ENCODE peak calls at places on chromosomes 11 and 22, in five cellular contexts. One of them, this sample, is unnamed.

GRCh38 chr22:37801946-37802309 is 5.8 kb upstream of the GCAT start:
- DNase-seq in breast epithelium: no peak
- DNase-seq in fibroblast of mammary gland: no peak
- DNase-seq in naive thymus-derived CD4-positive, alpha-beta T cell: no peak
- DNase-seq in cardiac fibroblast: no peak
- DNase-seq in this sample: no peak

GRCh38 chr11:68506908-68507307 is 46.4 kb downstream of the PPP6R3 start:
- DNase-seq in cardiac fibroblast: no peak
- DNase-seq in breast epithelium: no peak
- DNase-seq in fibroblast of mammary gland: peak
- DNase-seq in naive thymus-derived CD4-positive, alpha-beta T cell: no peak
- DNase-seq in this sample: no peak

GRCh38 chr22:44304354-44304753 is 8.4 kb downstream of the SHISAL1 start:
- DNase-seq in fibroblast of mammary gland: peak
- DNase-seq in cardiac fibroblast: peak
- DNase-seq in naive thymus-derived CD4-positive, alpha-beta T cell: no peak
- DNase-seq in breast epithelium: no peak
- DNase-seq in this sample: no peak

GRCh38 chr22:46803031-46803880 is 40.8 kb downstream of the TBC1D22A start:
- DNase-seq in breast epithelium: peak
- DNase-seq in naive thymus-derived CD4-positive, alpha-beta T cell: peak
- DNase-seq in fibroblast of mammary gland: peak
- DNase-seq in cardiac fibroblast: peak
- DNase-seq in this sample: no peak

GRCh38 chr22:44550666-44551491 is 52.8 kb upstream of the RTL6 start:
- DNase-seq in fibroblast of mammary gland: peak
- DNase-seq in cardiac fibroblast: peak
- DNase-seq in breast epithelium: no peak
- DNase-seq in naive thymus-derived CD4-positive, alpha-beta T cell: no peak
- DNase-seq in this sample: no peak

GRCh38 chr11:130699561-130699960 is 216.7 kb downstream of the SNX19 start:
- DNase-seq in breast epithelium: no peak
- DNase-seq in cardiac fibroblast: no peak
- DNase-seq in fibroblast of mammary gland: no peak
- DNase-seq in naive thymus-derived CD4-positive, alpha-beta T cell: no peak
- DNase-seq in this sample: no peak

GRCh38 chr22:37043828-37044538 is 7.6 kb upstream of the KCTD17 start:
- DNase-seq in cardiac fibroblast: peak
- DNase-seq in breast epithelium: peak
- DNase-seq in fibroblast of mammary gland: peak
- DNase-seq in naive thymus-derived CD4-positive, alpha-beta T cell: no peak
- DNase-seq in this sample: peak

GRCh38 chr22:31637375-31637937 is 24.6 kb downstream of the PISD start:
- DNase-seq in naive thymus-derived CD4-positive, alpha-beta T cell: no peak
- DNase-seq in breast epithelium: no peak
- DNase-seq in cardiac fibroblast: no peak
- DNase-seq in fibroblast of mammary gland: peak
- DNase-seq in this sample: no peak

GRCh38 chr11:58647141-58647699 is 24.8 kb downstream of the CNTF start:
- DNase-seq in breast epithelium: no peak
- DNase-seq in cardiac fibroblast: no peak
- DNase-seq in fibroblast of mammary gland: no peak
- DNase-seq in naive thymus-derived CD4-positive, alpha-beta T cell: no peak
- DNase-seq in this sample: no peak

GRCh38 chr22:46769191-46769675 is 6.8 kb downstream of the TBC1D22A start:
- DNase-seq in fibroblast of mammary gland: no peak
- DNase-seq in breast epithelium: no peak
- DNase-seq in cardiac fibroblast: no peak
- DNase-seq in naive thymus-derived CD4-positive, alpha-beta T cell: no peak
- DNase-seq in this sample: no peak

DNA sequence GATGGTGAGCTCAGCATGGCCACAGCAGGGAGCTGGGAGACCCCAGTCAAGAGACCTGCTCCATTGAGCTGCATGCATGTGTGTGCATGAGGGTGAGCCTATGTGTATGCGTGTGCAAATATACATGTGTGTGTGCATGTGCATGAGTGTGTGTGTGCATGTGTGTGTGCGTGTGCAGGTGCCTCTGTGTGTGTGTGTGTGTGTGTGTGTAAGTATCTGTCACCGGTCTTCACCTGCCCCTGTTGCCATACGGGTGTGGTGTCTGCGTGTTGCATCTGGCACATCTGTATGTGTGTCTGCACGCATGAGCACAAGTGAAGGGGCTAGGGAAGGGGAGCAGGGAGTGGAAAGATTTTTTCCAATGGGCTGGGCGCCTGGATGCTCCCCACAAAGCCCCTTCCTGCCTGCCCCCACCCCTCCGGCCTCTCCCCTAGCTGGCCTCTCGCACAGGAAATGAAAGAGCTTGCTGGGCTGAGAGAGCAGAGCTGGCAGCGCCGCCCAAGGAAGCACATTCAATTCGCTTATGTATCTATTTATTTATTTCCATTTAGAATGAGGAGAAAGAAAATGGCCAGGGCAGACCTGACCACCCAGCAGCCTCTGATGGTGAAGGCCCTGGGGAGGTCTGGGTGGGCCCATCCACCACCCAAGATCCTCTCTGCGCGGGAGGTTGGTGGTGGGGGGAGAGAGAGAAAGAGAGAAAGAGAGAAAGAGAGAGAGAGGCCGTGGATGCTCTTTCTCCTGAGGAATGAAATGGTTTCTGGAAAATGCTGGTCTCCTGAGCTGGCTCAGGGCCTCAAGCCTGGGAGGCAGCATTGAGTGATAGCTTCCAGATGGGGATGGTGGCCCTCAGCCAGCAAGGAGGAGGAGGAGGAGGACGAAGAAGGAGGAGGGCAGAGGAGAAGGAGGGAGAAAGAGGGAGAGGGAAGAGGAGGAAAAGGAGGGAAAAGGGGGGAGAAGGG is 4.3 kb downstream of the TSPAN32 start:
- DNase-seq in cardiac fibroblast: peak
- DNase-seq in fibroblast of mammary gland: peak
- DNase-seq in naive thymus-derived CD4-positive, alpha-beta T cell: peak
- DNase-seq in breast epithelium: no peak
- DNase-seq in this sample: no peak
- H3K4me3 ChIP-seq in cardiac fibroblast: peak
- H3K4me3 ChIP-seq in fibroblast of mammary gland: peak
- H3K4me3 ChIP-seq in naive thymus-derived CD4-positive, alpha-beta T cell: peak
- H3K4me3 ChIP-seq in breast epithelium: no peak
- H3K4me3 ChIP-seq in this sample: no peak

GRCh38 chr11:92226331-92227232 is 2.0 kb downstream of the FAT3 start:
- DNase-seq in cardiac fibroblast: no peak
- DNase-seq in fibroblast of mammary gland: no peak
- DNase-seq in breast epithelium: no peak
- DNase-seq in naive thymus-derived CD4-positive, alpha-beta T cell: no peak
- DNase-seq in this sample: no peak
- H3K4me3 ChIP-seq in cardiac fibroblast: no peak
- H3K4me3 ChIP-seq in fibroblast of mammary gland: no peak
- H3K4me3 ChIP-seq in breast epithelium: peak
- H3K4me3 ChIP-seq in naive thymus-derived CD4-positive, alpha-beta T cell: no peak
- H3K4me3 ChIP-seq in this sample: no peak

GRCh38 chr11:71252434-71252781 is at the start of gene SHANK2:
- DNase-seq in cardiac fibroblast: no peak
- DNase-seq in breast epithelium: no peak
- DNase-seq in fibroblast of mammary gland: no peak
- DNase-seq in naive thymus-derived CD4-positive, alpha-beta T cell: no peak
- DNase-seq in this sample: no peak
- H3K4me3 ChIP-seq in cardiac fibroblast: peak
- H3K4me3 ChIP-seq in breast epithelium: peak
- H3K4me3 ChIP-seq in fibroblast of mammary gland: peak
- H3K4me3 ChIP-seq in naive thymus-derived CD4-positive, alpha-beta T cell: no peak
- H3K4me3 ChIP-seq in this sample: peak

GRCh38 chr11:66727282-66727882 is 1.6 kb downstream of the SPTBN2 start:
- DNase-seq in naive thymus-derived CD4-positive, alpha-beta T cell: peak
- DNase-seq in fibroblast of mammary gland: no peak
- DNase-seq in breast epithelium: no peak
- DNase-seq in cardiac fibroblast: peak
- DNase-seq in this sample: peak
- H3K4me3 ChIP-seq in naive thymus-derived CD4-positive, alpha-beta T cell: peak
- H3K4me3 ChIP-seq in fibroblast of mammary gland: peak
- H3K4me3 ChIP-seq in breast epithelium: peak
- H3K4me3 ChIP-seq in cardiac fibroblast: peak
- H3K4me3 ChIP-seq in this sample: peak

GRCh38 chr11:70419307-70420007 is 21.1 kb downstream of the CTTN start:
- DNase-seq in naive thymus-derived CD4-positive, alpha-beta T cell: no peak
- DNase-seq in fibroblast of mammary gland: no peak
- DNase-seq in cardiac fibroblast: no peak
- DNase-seq in breast epithelium: no peak
- DNase-seq in this sample: no peak

GRCh38 chr11:70415642-70416395 is 17.5 kb downstream of the CTTN start:
- DNase-seq in breast epithelium: no peak
- DNase-seq in naive thymus-derived CD4-positive, alpha-beta T cell: no peak
- DNase-seq in cardiac fibroblast: no peak
- DNase-seq in fibroblast of mammary gland: peak
- DNase-seq in this sample: no peak

GRCh38 chr11:70416881-70417280 is 18.6 kb downstream of the CTTN start:
- DNase-seq in cardiac fibroblast: no peak
- DNase-seq in fibroblast of mammary gland: no peak
- DNase-seq in naive thymus-derived CD4-positive, alpha-beta T cell: no peak
- DNase-seq in breast epithelium: no peak
- DNase-seq in this sample: no peak

GRCh38 chr11:70420008-70420464 is 21.7 kb downstream of the CTTN start:
- DNase-seq in naive thymus-derived CD4-positive, alpha-beta T cell: no peak
- DNase-seq in breast epithelium: no peak
- DNase-seq in fibroblast of mammary gland: peak
- DNase-seq in cardiac fibroblast: peak
- DNase-seq in this sample: no peak

GRCh38 chr11:70418130-70418529 is 19.8 kb downstream of the CTTN start:
- DNase-seq in naive thymus-derived CD4-positive, alpha-beta T cell: no peak
- DNase-seq in breast epithelium: no peak
- DNase-seq in cardiac fibroblast: no peak
- DNase-seq in fibroblast of mammary gland: no peak
- DNase-seq in this sample: no peak
- H3K4me3 ChIP-seq in naive thymus-derived CD4-positive, alpha-beta T cell: no peak
- H3K4me3 ChIP-seq in breast epithelium: no peak
- H3K4me3 ChIP-seq in cardiac fibroblast: no peak
- H3K4me3 ChIP-seq in fibroblast of mammary gland: no peak
- H3K4me3 ChIP-seq in this sample: no peak

GRCh38 chr11:75374646-75375045 is 23.2 kb upstream of the ARRB1 start:
- DNase-seq in cardiac fibroblast: no peak
- DNase-seq in fibroblast of mammary gland: no peak
- DNase-seq in naive thymus-derived CD4-positive, alpha-beta T cell: no peak
- DNase-seq in breast epithelium: no peak
- DNase-seq in this sample: no peak

GRCh38 chr11:75376175-75376574 is 23.1 kb upstream of the RPS3 start:
- DNase-seq in naive thymus-derived CD4-positive, alpha-beta T cell: no peak
- DNase-seq in fibroblast of mammary gland: no peak
- DNase-seq in cardiac fibroblast: no peak
- DNase-seq in breast epithelium: no peak
- DNase-seq in this sample: no peak

GRCh38 chr11:75369846-75370245 is 18.4 kb upstream of the ARRB1 start:
- DNase-seq in fibroblast of mammary gland: no peak
- DNase-seq in cardiac fibroblast: no peak
- DNase-seq in breast epithelium: no peak
- DNase-seq in naive thymus-derived CD4-positive, alpha-beta T cell: no peak
- DNase-seq in this sample: no peak

GRCh38 chr11:75375626-75376025 is 23.7 kb upstream of the RPS3 start:
- DNase-seq in breast epithelium: no peak
- DNase-seq in cardiac fibroblast: no peak
- DNase-seq in naive thymus-derived CD4-positive, alpha-beta T cell: no peak
- DNase-seq in fibroblast of mammary gland: no peak
- DNase-seq in this sample: no peak

DNA sequence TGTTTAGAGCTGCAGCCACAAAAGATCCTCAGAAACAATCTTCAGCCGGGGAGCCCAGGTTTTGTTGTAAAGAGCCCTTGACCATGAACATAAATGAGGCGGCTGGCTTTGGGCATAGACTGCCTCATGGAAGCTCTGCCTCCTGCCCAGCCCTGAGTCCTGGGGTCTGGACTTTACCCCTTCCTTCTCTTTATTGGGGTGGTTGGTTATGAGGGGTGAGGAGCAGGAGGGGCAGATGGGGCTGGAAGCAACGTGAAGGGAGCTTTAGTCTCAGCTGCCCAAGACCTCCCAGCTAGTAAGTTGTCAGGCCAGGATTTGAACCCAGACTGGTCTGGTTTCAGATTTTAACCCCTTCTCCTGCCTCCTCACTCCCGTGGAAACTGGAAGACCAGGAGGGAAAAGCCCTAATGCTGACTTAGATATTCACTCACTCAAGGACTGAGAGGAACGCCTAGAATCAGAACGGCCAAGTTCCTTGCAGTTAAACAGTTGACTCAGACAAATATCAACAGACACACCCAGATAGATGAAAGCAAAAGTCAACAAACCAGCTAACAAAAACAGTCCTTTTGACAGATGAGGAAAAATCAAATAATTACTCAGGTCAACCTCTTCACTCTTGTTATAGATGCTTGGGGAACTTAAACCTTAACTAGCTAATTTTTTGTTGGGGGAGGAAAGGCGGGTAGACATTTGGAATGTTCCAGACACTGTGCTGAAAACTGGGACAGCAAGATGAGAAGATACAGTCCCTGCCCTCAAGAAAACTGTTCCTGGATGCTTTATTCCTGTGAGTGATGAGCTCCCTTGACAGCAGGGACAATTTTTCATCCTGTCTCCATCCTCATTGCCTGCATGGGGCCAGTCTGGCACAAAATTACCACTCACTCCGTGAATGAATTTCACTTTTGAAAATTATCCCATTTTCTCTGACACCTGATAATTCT is 20.7 kb upstream of the ARRB1 start:
- DNase-seq in breast epithelium: no peak
- DNase-seq in cardiac fibroblast: peak
- DNase-seq in naive thymus-derived CD4-positive, alpha-beta T cell: no peak
- DNase-seq in fibroblast of mammary gland: peak
- DNase-seq in this sample: no peak
- H3K4me3 ChIP-seq in breast epithelium: no peak
- H3K4me3 ChIP-seq in cardiac fibroblast: no peak
- H3K4me3 ChIP-seq in naive thymus-derived CD4-positive, alpha-beta T cell: no peak
- H3K4me3 ChIP-seq in fibroblast of mammary gland: no peak
- H3K4me3 ChIP-seq in this sample: no peak

This sample was measured in lower leg skin.